ENCODE peak calls at places on chromosomes 6 and 20, in four cellular contexts. H is K562, Z is HepG2, J is H1. U is an unnamed sample.

GRCh38 chr20:479487-479886 is 17.2 kb upstream of the TBC1D20 start:
- DNase-seq in H (no peak), Z (no peak), J (no peak), U (no peak)

GRCh38 chr6:108120311-108120710 is 45.5 kb upstream of the NR2E1 start:
- DNase-seq in H (no peak), Z (no peak), J (peak; percentile 53), U (no peak)

GRCh38 chr6:43076928-43077809 is 1.1 kb downstream of the PTK7 start:
- DNase-seq in H (no peak), Z (peak; percentile 50), J (peak; percentile 82), U (no peak)

GRCh38 chr20:17884318-17885003 is 84.1 kb downstream of the SNX5 start:
- DNase-seq in H (no peak), Z (no peak), J (no peak), U (no peak)

GRCh38 chr6:168231393-168231957 is 88.1 kb downstream of the DACT2 start:
- DNase-seq in H (no peak), Z (no peak), J (no peak), U (no peak)

GRCh38 chr6:13012977-13013680 is 296.6 kb downstream of the PHACTR1 start:
- DNase-seq in H (no peak), Z (no peak), J (peak; percentile 82), U (no peak)

GRCh38 chr20:36573798-36574277 is 441 bp downstream of the TGIF2 start:
- DNase-seq in H (peak; percentile 66), Z (peak; percentile 48), J (no peak), U (no peak)

GRCh38 chr20:54624701-54625472 is 149.5 kb downstream of the DOK5 start:
- DNase-seq in H (no peak), Z (no peak), J (no peak), U (no peak)

GRCh38 chr6:73079611-73079955 is 145.7 kb downstream of the KHDC1L start:
- DNase-seq in H (no peak), Z (no peak), J (no peak), U (no peak)

GRCh38 chr6:37615564-37616340 is 81.9 kb downstream of the MDGA1 start:
- DNase-seq in H (peak; percentile 73), Z (no peak), J (no peak), U (no peak)

GRCh38 chr6:119267506-119267905 is 82.1 kb downstream of the MAN1A1 start:
- DNase-seq in H (no peak), Z (no peak), J (no peak), U (no peak)

GRCh38 chr6:146598785-146599405 is at the start of gene ADGB:
- DNase-seq in H (peak; percentile 76), Z (peak; percentile 36), J (peak; percentile 89), U (no peak)

GRCh38 chr20:40938020-40938419 is 90.6 kb upstream of the TOP1 start:
- DNase-seq in H (peak; percentile 65), Z (no peak), J (peak; percentile 68), U (no peak)

GRCh38 chr6:156848533-156848932 is 71.4 kb downstream of the ARID1B start:
- DNase-seq in H (peak; percentile 59), Z (no peak), J (no peak), U (no peak)

GRCh38 chr6:49030621-49031020 is 432.4 kb downstream of the MMUT start:
- DNase-seq in H (no peak), Z (no peak), J (no peak), U (no peak)

GRCh38 chr6:65671922-65672321 is 35.1 kb downstream of the EYS start:
- DNase-seq in H (no peak), Z (peak; percentile 2), J (no peak), U (no peak)

GRCh38 chr20:41632896-41633295 is 14.7 kb upstream of the CHD6 start:
- DNase-seq in H (no peak), Z (no peak), J (no peak), U (no peak)

GRCh38 chr20:61761453-61762207 is 304.1 kb downstream of the TAF4 start:
- DNase-seq in H (no peak), Z (no peak), J (no peak), U (no peak)

GRCh38 chr6:27474172-27474465 is 1.2 kb upstream of the ZNF184 start:
- DNase-seq in H (no peak), Z (no peak), J (no peak), U (no peak)

GRCh38 chr20:19412254-19412653 is 199.8 kb downstream of the SLC24A3 start:
- DNase-seq in H (no peak), Z (no peak), J (no peak), U (no peak)

GRCh38 chr6:27894839-27895762 is 17.1 kb downstream of the OR2B2 start:
- DNase-seq in H (peak; percentile 75), Z (peak; percentile 85), J (no peak), U (peak; percentile 66)

GRCh38 chr20:18057106-18057993 is at the start of gene OVOL2:
- DNase-seq in H (no peak), Z (no peak), J (peak; percentile 90), U (no peak)

GRCh38 chr6:69985180-69985579 is 118.8 kb downstream of the COL19A1 start:
- DNase-seq in H (no peak), Z (no peak), J (no peak), U (no peak)

GRCh38 chr6:166971271-166971670 is 14.9 kb upstream of the RNASET2 start:
- DNase-seq in H (no peak), Z (no peak), J (peak; percentile 22), U (no peak)

GRCh38 chr6:167933290-167933689 is 64.2 kb upstream of the KIF25 start:
- DNase-seq in H (no peak), Z (peak; percentile 43), J (no peak), U (no peak)

GRCh38 chr20:18989736-18990474 is 176.3 kb downstream of the SCP2D1 start:
- DNase-seq in H (no peak), Z (no peak), J (no peak), U (no peak)

GRCh38 chr6:49269190-49269589 is 193.9 kb downstream of the MMUT start:
- DNase-seq in H (no peak), Z (no peak), J (no peak), U (no peak)

GRCh38 chr6:169905041-169905807 is 153.8 kb downstream of the ERMARD start:
- DNase-seq in H (no peak), Z (no peak), J (no peak), U (no peak)

GRCh38 chr20:21396045-21396893 is 1.1 kb downstream of the NKX2-4 start:
- DNase-seq in H (no peak), Z (no peak), J (peak; percentile 83), U (no peak)

GRCh38 chr20:61719691-61720347 is 345.9 kb downstream of the TAF4 start:
- DNase-seq in H (no peak), Z (no peak), J (no peak), U (no peak)

GRCh38 chr6:54860739-54861138 is 14.2 kb downstream of the FAM83B start:
- DNase-seq in H (no peak), Z (no peak), J (no peak), U (no peak)

GRCh38 chr6:7461416-7461815 is 71.8 kb downstream of the RIOK1 start:
- DNase-seq in H (no peak), Z (no peak), J (no peak), U (no peak)

GRCh38 chr6:158322724-158323560 is 10.7 kb downstream of the TULP4 start:
- DNase-seq in H (no peak), Z (peak; percentile 97), J (no peak), U (peak; percentile 45)

GRCh38 chr20:47206962-47207641 is 149.4 kb downstream of the ZMYND8 start:
- DNase-seq in H (no peak), Z (no peak), J (peak; percentile 60), U (no peak)

GRCh38 chr20:62840244-62841197 is 21.1 kb downstream of the TCFL5 start:
- DNase-seq in H (no peak), Z (no peak), J (peak; percentile 49), U (no peak)

GRCh38 chr6:17972074-17972966 is 15.1 kb downstream of the KIF13A start:
- DNase-seq in H (no peak), Z (no peak), J (no peak), U (no peak)

GRCh38 chr6:113862112-113862511 is 5.0 kb downstream of the MARCKS start:
- DNase-seq in H (no peak), Z (no peak), J (no peak), U (no peak)
- H4K20me1 ChIP-seq in H (no peaks in the 10 kb centered on the region), Z (peaks cover 29% of the 10 kb centered on the region), J (peaks cover 3% of the 10 kb centered on the region), U (no peaks in the 10 kb centered on the region)

GRCh38 chr6:1624848-1625341 is 15.2 kb downstream of the FOXC1 start:
- DNase-seq in H (no peak), Z (no peak), J (no peak), U (no peak)

GRCh38 chr6:1627884-1628550 is 18.3 kb downstream of the FOXC1 start:
- DNase-seq in H (no peak), Z (no peak), J (no peak), U (no peak)

GRCh38 chr6:1625926-1626413 is 16.3 kb downstream of the FOXC1 start:
- DNase-seq in H (no peak), Z (no peak), J (no peak), U (no peak)

GRCh38 chr6:1625352-1625773 is 15.6 kb downstream of the FOXC1 start:
- DNase-seq in H (no peak), Z (no peak), J (no peak), U (no peak)

GRCh38 chr6:1626481-1626880 is 16.8 kb downstream of the FOXC1 start:
- DNase-seq in H (no peak), Z (no peak), J (no peak), U (no peak)
- TF ChIP-seq BRCA1 in H (no peak), Z (no peak), J (no peak), U (no peak)

GRCh38 chr20:2654831-2655230 is 2.4 kb downstream of the NOP56 start:
- DNase-seq in H (no peak), Z (no peak), J (no peak), U (no peak)

GRCh38 chr20:2652724-2653510 is 485 bp downstream of the NOP56 start:
- DNase-seq in H (peak; percentile 30), Z (peak; percentile 30), J (no peak), U (no peak)

GRCh38 chr20:2654384-2654822 is 2.0 kb downstream of the NOP56 start:
- DNase-seq in H (no peak), Z (no peak), J (no peak), U (no peak)

GRCh38 chr20:2651772-2652723 is at the start of gene NOP56:
- DNase-seq in H (peak; percentile 90), Z (peak; percentile 88), J (peak; percentile 97), U (peak; percentile 45)

DNA sequence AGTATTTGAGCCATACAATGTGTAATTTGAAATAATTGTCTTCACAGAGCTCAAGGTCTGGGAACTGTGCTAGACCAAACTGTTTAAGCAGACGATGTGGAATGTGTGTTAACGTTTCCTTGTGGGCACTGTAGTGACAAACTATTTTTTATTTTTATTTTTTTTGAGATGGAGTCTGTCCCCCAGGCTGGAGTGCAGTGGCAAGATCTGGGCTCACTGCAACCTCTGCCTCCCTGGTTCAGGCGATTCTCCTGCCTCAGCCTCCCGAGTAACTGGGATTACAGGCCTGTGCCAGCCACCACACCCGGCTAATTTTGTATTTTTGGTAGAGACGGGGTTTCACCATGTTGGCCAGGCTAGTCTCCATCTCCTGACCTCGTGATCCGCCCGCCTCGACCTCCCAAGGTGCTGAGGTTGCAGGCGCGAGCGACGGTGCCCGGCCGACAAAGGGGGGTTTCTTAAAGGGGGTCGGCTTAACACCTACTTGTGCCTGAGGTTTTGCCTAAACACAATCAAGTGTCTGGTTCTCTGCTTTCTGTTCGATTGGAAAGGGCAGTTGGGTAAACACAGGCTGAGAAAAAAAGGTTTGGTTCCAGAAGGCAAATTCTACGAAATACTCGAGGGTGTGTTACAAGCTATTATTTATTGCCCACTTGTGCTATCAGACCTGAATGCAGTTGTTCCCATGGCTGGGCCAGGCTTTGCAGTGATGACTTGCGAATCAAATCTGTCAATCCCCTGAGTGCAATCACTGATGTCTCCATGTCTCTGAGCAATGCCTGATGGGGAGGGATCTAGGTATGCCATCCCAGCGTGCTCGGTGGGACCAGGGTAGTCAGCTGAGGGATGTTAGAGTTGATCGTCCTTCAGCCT is 1.3 kb downstream of the NOP56 start:
- DNase-seq in H (no peak), Z (no peak), J (no peak), U (no peak)
- H4K20me1 ChIP-seq in H (peaks cover 39% of the 10 kb centered on the region), Z (peaks cover 52% of the 10 kb centered on the region), J (peaks cover 44% of the 10 kb centered on the region), U (peaks cover 17% of the 10 kb centered on the region)

GRCh38 chr6:90175627-90176538 is 120.8 kb downstream of the BACH2 start:
- DNase-seq in H (no peak), Z (no peak), J (no peak), U (no peak)
- TF ChIP-seq BRCA1 in H (no peak), Z (no peak), J (no peak), U (no peak)